ENCODE peak calls at places on chromosomes 6 and 20, in nine cellular contexts. One of them, this sample, is unnamed.

GRCh38 chr6:96926425-96926824 is 1.9 kb downstream of the KLHL32 start:
- DNase-seq in prostate gland: no peak
- DNase-seq in neuronal stem cell: no peak
- DNase-seq in AG10803: no peak
- DNase-seq in choroid plexus epithelial cell: no peak
- DNase-seq in GM23338: no peak
- DNase-seq in heart right ventricle: no peak
- DNase-seq in Panc1: no peak
- DNase-seq in astrocyte of the spinal cord: no peak
- DNase-seq in this sample: no peak

GRCh38 chr6:89992818-89993217 is 98.5 kb downstream of the GJA10 start:
- DNase-seq in GM23338: no peak
- DNase-seq in heart right ventricle: no peak
- DNase-seq in prostate gland: no peak
- DNase-seq in AG10803: no peak
- DNase-seq in neuronal stem cell: no peak
- DNase-seq in Panc1: no peak
- DNase-seq in astrocyte of the spinal cord: no peak
- DNase-seq in choroid plexus epithelial cell: no peak
- DNase-seq in this sample: no peak

GRCh38 chr6:11212625-11213024 is 19.8 kb downstream of the NEDD9 start:
- DNase-seq in neuronal stem cell: no peak
- DNase-seq in astrocyte of the spinal cord: peak; percentile 69
- DNase-seq in AG10803: peak; percentile 74
- DNase-seq in choroid plexus epithelial cell: peak; percentile 68
- DNase-seq in Panc1: no peak
- DNase-seq in prostate gland: no peak
- DNase-seq in heart right ventricle: no peak
- DNase-seq in GM23338: no peak
- DNase-seq in this sample: peak; percentile 94

GRCh38 chr20:61830956-61831355 is 234.7 kb downstream of the TAF4 start:
- DNase-seq in choroid plexus epithelial cell: no peak
- DNase-seq in astrocyte of the spinal cord: no peak
- DNase-seq in AG10803: no peak
- DNase-seq in prostate gland: no peak
- DNase-seq in neuronal stem cell: no peak
- DNase-seq in GM23338: no peak
- DNase-seq in heart right ventricle: no peak
- DNase-seq in Panc1: no peak
- DNase-seq in this sample: no peak

GRCh38 chr6:99822741-99823512 is 171.1 kb downstream of the MCHR2 start:
- DNase-seq in heart right ventricle: no peak
- DNase-seq in astrocyte of the spinal cord: peak; percentile 67
- DNase-seq in Panc1: peak; percentile 12
- DNase-seq in GM23338: peak; percentile 29
- DNase-seq in AG10803: peak; percentile 76
- DNase-seq in choroid plexus epithelial cell: peak; percentile 74
- DNase-seq in prostate gland: peak; percentile 11
- DNase-seq in neuronal stem cell: peak; percentile 21
- DNase-seq in this sample: peak; percentile 50

GRCh38 chr20:49859807-49860206 is 47.2 kb downstream of the SLC9A8 start:
- DNase-seq in Panc1: no peak
- DNase-seq in astrocyte of the spinal cord: no peak
- DNase-seq in GM23338: no peak
- DNase-seq in neuronal stem cell: no peak
- DNase-seq in choroid plexus epithelial cell: no peak
- DNase-seq in prostate gland: no peak
- DNase-seq in AG10803: no peak
- DNase-seq in heart right ventricle: no peak
- DNase-seq in this sample: no peak

GRCh38 chr6:121748376-121748775 is 312.9 kb downstream of the GJA1 start:
- DNase-seq in prostate gland: no peak
- DNase-seq in GM23338: no peak
- DNase-seq in heart right ventricle: no peak
- DNase-seq in Panc1: no peak
- DNase-seq in AG10803: peak; percentile 88
- DNase-seq in neuronal stem cell: no peak
- DNase-seq in astrocyte of the spinal cord: peak; percentile 84
- DNase-seq in choroid plexus epithelial cell: peak; percentile 31
- DNase-seq in this sample: peak; percentile 82

GRCh38 chr6:134221250-134221649 is 96.7 kb downstream of the SGK1 start:
- DNase-seq in neuronal stem cell: no peak
- DNase-seq in GM23338: no peak
- DNase-seq in prostate gland: no peak
- DNase-seq in choroid plexus epithelial cell: no peak
- DNase-seq in AG10803: no peak
- DNase-seq in astrocyte of the spinal cord: no peak
- DNase-seq in heart right ventricle: no peak
- DNase-seq in Panc1: no peak
- DNase-seq in this sample: no peak

GRCh38 chr6:2275207-2275891 is 29.9 kb upstream of the GMDS start:
- DNase-seq in AG10803: peak; percentile 37
- DNase-seq in Panc1: no peak
- DNase-seq in astrocyte of the spinal cord: peak; percentile 44
- DNase-seq in GM23338: no peak
- DNase-seq in choroid plexus epithelial cell: peak; percentile 44
- DNase-seq in neuronal stem cell: no peak
- DNase-seq in prostate gland: no peak
- DNase-seq in heart right ventricle: no peak
- DNase-seq in this sample: peak; percentile 44

GRCh38 chr6:116483616-116484015 is 22.4 kb downstream of the CALHM6 start:
- DNase-seq in astrocyte of the spinal cord: no peak
- DNase-seq in AG10803: no peak
- DNase-seq in Panc1: no peak
- DNase-seq in heart right ventricle: no peak
- DNase-seq in choroid plexus epithelial cell: no peak
- DNase-seq in neuronal stem cell: no peak
- DNase-seq in prostate gland: no peak
- DNase-seq in GM23338: no peak
- DNase-seq in this sample: no peak

GRCh38 chr6:99591673-99592364 is 14.8 kb upstream of the PRDM13 start:
- DNase-seq in astrocyte of the spinal cord: no peak
- DNase-seq in Panc1: no peak
- DNase-seq in neuronal stem cell: no peak
- DNase-seq in AG10803: no peak
- DNase-seq in GM23338: no peak
- DNase-seq in heart right ventricle: no peak
- DNase-seq in choroid plexus epithelial cell: no peak
- DNase-seq in prostate gland: no peak
- DNase-seq in this sample: no peak

GRCh38 chr6:150813319-150813992 is 52.0 kb upstream of the MTHFD1L start:
- DNase-seq in AG10803: peak; percentile 56
- DNase-seq in astrocyte of the spinal cord: peak; percentile 46
- DNase-seq in neuronal stem cell: no peak
- DNase-seq in GM23338: no peak
- DNase-seq in heart right ventricle: no peak
- DNase-seq in choroid plexus epithelial cell: peak; percentile 7
- DNase-seq in prostate gland: no peak
- DNase-seq in Panc1: no peak
- DNase-seq in this sample: peak; percentile 44

GRCh38 chr6:89117285-89118108 is at the start of gene SRSF12:
- DNase-seq in choroid plexus epithelial cell: peak; percentile 27
- DNase-seq in neuronal stem cell: peak; percentile 70
- DNase-seq in astrocyte of the spinal cord: no peak
- DNase-seq in AG10803: peak; percentile 26
- DNase-seq in GM23338: peak; percentile 76
- DNase-seq in heart right ventricle: peak; percentile 36
- DNase-seq in Panc1: no peak
- DNase-seq in prostate gland: peak; percentile 19
- DNase-seq in this sample: peak; percentile 48

GRCh38 chr6:68975064-68975463 is 340.0 kb downstream of the ADGRB3 start:
- DNase-seq in astrocyte of the spinal cord: peak; percentile 5
- DNase-seq in prostate gland: no peak
- DNase-seq in AG10803: no peak
- DNase-seq in heart right ventricle: no peak
- DNase-seq in Panc1: no peak
- DNase-seq in neuronal stem cell: peak; percentile 17
- DNase-seq in choroid plexus epithelial cell: peak; percentile 30
- DNase-seq in GM23338: peak; percentile 42
- DNase-seq in this sample: peak; percentile 42

GRCh38 chr6:83962592-83962991 is 71.0 kb upstream of the MRAP2 start:
- DNase-seq in GM23338: no peak
- DNase-seq in Panc1: no peak
- DNase-seq in heart right ventricle: no peak
- DNase-seq in astrocyte of the spinal cord: no peak
- DNase-seq in prostate gland: no peak
- DNase-seq in neuronal stem cell: no peak
- DNase-seq in choroid plexus epithelial cell: no peak
- DNase-seq in AG10803: no peak
- DNase-seq in this sample: no peak

GRCh38 chr6:45044510-45045252 is 283.4 kb upstream of the RUNX2 start:
- DNase-seq in heart right ventricle: no peak
- DNase-seq in GM23338: no peak
- DNase-seq in prostate gland: no peak
- DNase-seq in Panc1: no peak
- DNase-seq in choroid plexus epithelial cell: no peak
- DNase-seq in neuronal stem cell: no peak
- DNase-seq in AG10803: no peak
- DNase-seq in astrocyte of the spinal cord: no peak
- DNase-seq in this sample: no peak

GRCh38 chr6:118663993-118664985 is 12.9 kb upstream of the CEP85L start:
- DNase-seq in AG10803: peak; percentile 23
- DNase-seq in neuronal stem cell: no peak
- DNase-seq in prostate gland: no peak
- DNase-seq in astrocyte of the spinal cord: no peak
- DNase-seq in heart right ventricle: no peak
- DNase-seq in Panc1: no peak
- DNase-seq in choroid plexus epithelial cell: no peak
- DNase-seq in GM23338: no peak
- DNase-seq in this sample: no peak

GRCh38 chr6:32922083-32922482 is 18.7 kb downstream of the HLA-DMB start:
- DNase-seq in astrocyte of the spinal cord: no peak
- DNase-seq in neuronal stem cell: no peak
- DNase-seq in GM23338: no peak
- DNase-seq in choroid plexus epithelial cell: no peak
- DNase-seq in Panc1: no peak
- DNase-seq in prostate gland: no peak
- DNase-seq in AG10803: no peak
- DNase-seq in heart right ventricle: no peak
- DNase-seq in this sample: no peak

GRCh38 chr6:140774080-140774505 is 1358.6 kb upstream of the GJE1 start:
- DNase-seq in Panc1: peak; percentile 2
- DNase-seq in choroid plexus epithelial cell: peak; percentile 93
- DNase-seq in prostate gland: no peak
- DNase-seq in heart right ventricle: no peak
- DNase-seq in neuronal stem cell: no peak
- DNase-seq in astrocyte of the spinal cord: peak; percentile 89
- DNase-seq in AG10803: peak; percentile 66
- DNase-seq in GM23338: no peak
- DNase-seq in this sample: peak; percentile 84

DNA sequence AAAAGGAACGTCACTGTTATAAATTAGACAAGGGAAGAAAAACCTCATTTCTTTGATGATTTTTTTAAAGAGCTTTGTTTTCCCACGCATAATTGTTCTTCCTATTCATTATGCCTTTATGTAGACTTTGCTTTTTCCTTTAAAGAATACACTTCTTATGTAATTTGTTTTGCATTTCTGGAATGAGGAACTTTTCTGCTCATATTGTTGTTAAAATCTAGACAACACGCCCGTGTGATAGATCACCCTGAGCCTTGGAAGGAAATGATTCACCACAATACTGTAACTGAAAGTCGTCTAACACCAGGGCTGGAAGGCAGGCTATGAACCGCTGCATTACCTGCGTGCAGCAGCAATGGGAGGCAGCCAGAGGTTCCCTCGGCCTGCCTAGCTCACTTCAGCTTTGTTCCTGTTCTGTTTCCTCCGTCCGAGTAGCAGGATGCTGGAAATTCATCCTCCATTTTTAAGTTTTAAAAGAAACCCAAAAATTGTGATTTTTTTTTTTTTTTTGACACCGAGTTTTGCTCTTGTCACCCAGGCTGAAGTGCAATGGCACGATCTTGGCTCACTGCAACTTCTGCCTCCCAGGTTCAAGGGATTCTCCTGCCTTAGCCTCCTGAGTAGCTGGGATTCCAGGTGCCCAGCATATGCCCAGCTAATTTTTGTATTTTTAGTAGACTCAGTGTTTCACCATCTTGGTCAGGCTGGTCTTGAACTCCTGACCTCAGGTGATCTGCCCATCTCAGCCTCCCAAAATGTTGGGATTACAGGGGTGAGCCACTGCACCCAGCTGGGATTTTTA is 49.6 kb upstream of the ZNF217 start:
- DNase-seq in AG10803: peak; percentile 80
- DNase-seq in prostate gland: peak; percentile 34
- DNase-seq in neuronal stem cell: no peak
- DNase-seq in Panc1: no peak
- DNase-seq in astrocyte of the spinal cord: peak; percentile 83
- DNase-seq in choroid plexus epithelial cell: peak; percentile 85
- DNase-seq in GM23338: no peak
- DNase-seq in heart right ventricle: no peak
- DNase-seq in this sample: peak; percentile 73
- H3K4me3 ChIP-seq in AG10803: peak overlapping the region; percentile 38
- H3K4me3 ChIP-seq in prostate gland: no peak overlapping the region
- H3K4me3 ChIP-seq in neuronal stem cell: no peak overlapping the region
- H3K4me3 ChIP-seq in Panc1: no peak overlapping the region
- H3K4me3 ChIP-seq in astrocyte of the spinal cord: no peak overlapping the region
- H3K4me3 ChIP-seq in choroid plexus epithelial cell: no peak overlapping the region
- H3K4me3 ChIP-seq in GM23338: no peak overlapping the region
- H3K4me3 ChIP-seq in heart right ventricle: peak overlapping the region; percentile 11
- H3K4me3 ChIP-seq in this sample: no peak overlapping the region

GRCh38 chr6:108293527-108294296 is 1.1 kb upstream of the AFG1L start:
- DNase-seq in GM23338: no peak
- DNase-seq in astrocyte of the spinal cord: no peak
- DNase-seq in choroid plexus epithelial cell: no peak
- DNase-seq in neuronal stem cell: no peak
- DNase-seq in Panc1: no peak
- DNase-seq in heart right ventricle: no peak
- DNase-seq in AG10803: no peak
- DNase-seq in prostate gland: no peak
- DNase-seq in this sample: no peak
- H3K4me3 ChIP-seq in GM23338: peak overlapping the region; percentile 92
- H3K4me3 ChIP-seq in astrocyte of the spinal cord: peak overlapping the region; percentile 87
- H3K4me3 ChIP-seq in choroid plexus epithelial cell: peak overlapping the region; percentile 98
- H3K4me3 ChIP-seq in neuronal stem cell: peak overlapping the region; percentile 66
- H3K4me3 ChIP-seq in Panc1: peak overlapping the region; percentile 65
- H3K4me3 ChIP-seq in heart right ventricle: peak overlapping the region; percentile 80
- H3K4me3 ChIP-seq in AG10803: no peak overlapping the region
- H3K4me3 ChIP-seq in prostate gland: no peak overlapping the region
- H3K4me3 ChIP-seq in this sample: no peak overlapping the region

GRCh38 chr20:22511943-22512910 is 72.1 kb downstream of the FOXA2 start:
- DNase-seq in neuronal stem cell: no peak
- DNase-seq in prostate gland: peak; percentile 40
- DNase-seq in AG10803: no peak
- DNase-seq in Panc1: no peak
- DNase-seq in astrocyte of the spinal cord: no peak
- DNase-seq in choroid plexus epithelial cell: no peak
- DNase-seq in heart right ventricle: no peak
- DNase-seq in GM23338: peak; percentile 47
- DNase-seq in this sample: no peak
- H3K4me3 ChIP-seq in neuronal stem cell: no peak overlapping the region
- H3K4me3 ChIP-seq in prostate gland: no peak overlapping the region
- H3K4me3 ChIP-seq in AG10803: no peak overlapping the region
- H3K4me3 ChIP-seq in Panc1: no peak overlapping the region
- H3K4me3 ChIP-seq in astrocyte of the spinal cord: no peak overlapping the region
- H3K4me3 ChIP-seq in choroid plexus epithelial cell: no peak overlapping the region
- H3K4me3 ChIP-seq in heart right ventricle: no peak overlapping the region
- H3K4me3 ChIP-seq in GM23338: no peak overlapping the region
- H3K4me3 ChIP-seq in this sample: no peak overlapping the region

DNA sequence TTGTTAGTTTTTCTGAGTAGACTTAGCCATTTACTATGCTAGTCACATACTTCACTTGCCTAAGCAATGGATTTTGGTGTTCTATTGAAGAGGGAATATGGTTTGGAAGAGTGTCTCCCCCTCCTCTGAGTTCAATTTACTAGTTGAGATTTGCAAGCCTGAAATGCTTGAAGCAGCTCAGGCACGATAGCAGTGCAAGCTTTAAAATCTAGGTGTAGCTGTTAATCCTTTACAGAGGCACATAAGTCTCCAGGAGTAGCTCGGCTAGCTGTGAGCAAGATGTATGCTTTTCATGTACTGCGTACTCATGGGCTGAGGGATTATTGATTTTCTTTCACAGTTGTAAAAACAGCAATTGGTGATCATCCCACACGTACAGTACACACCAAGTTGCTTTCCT is 745 bp downstream of the FLRT3 start:
- DNase-seq in astrocyte of the spinal cord: no peak
- DNase-seq in prostate gland: no peak
- DNase-seq in GM23338: peak; percentile 12
- DNase-seq in Panc1: no peak
- DNase-seq in choroid plexus epithelial cell: peak; percentile 58
- DNase-seq in heart right ventricle: no peak
- DNase-seq in neuronal stem cell: no peak
- DNase-seq in AG10803: no peak
- DNase-seq in this sample: no peak
- H3K4me3 ChIP-seq in astrocyte of the spinal cord: peak overlapping the region; percentile 38
- H3K4me3 ChIP-seq in prostate gland: peak overlapping the region; percentile 37
- H3K4me3 ChIP-seq in GM23338: peak overlapping the region; percentile 43
- H3K4me3 ChIP-seq in Panc1: peak overlapping the region; percentile 33
- H3K4me3 ChIP-seq in choroid plexus epithelial cell: peak overlapping the region; percentile 67
- H3K4me3 ChIP-seq in heart right ventricle: peak overlapping the region; percentile 56
- H3K4me3 ChIP-seq in neuronal stem cell: peak overlapping the region; percentile 60
- H3K4me3 ChIP-seq in AG10803: peak overlapping the region; percentile 70
- H3K4me3 ChIP-seq in this sample: peak overlapping the region; percentile 25

This sample was measured in cardiac fibroblast.